ENCODE peak calls at places on chromosome 3, in six cellular contexts. T is CD4-positive, alpha-beta T cell; S is cardiac muscle cell; Z is coronary artery; X is uterus; C is aorta. V is an unnamed sample.

GRCh38 chr3:67605377-67605776 is 49.0 kb downstream of the SUCLG2 start:
- DNase-seq in T (no peak), S (no peak), Z (no peak), X (no peak), C (no peak), V (no peak)

GRCh38 chr3:52432631-52433030 is 12.3 kb downstream of the SEMA3G start:
- DNase-seq in T (no peak), S (peak; percentile 66), Z (peak; percentile 67), X (peak; percentile 13), C (no peak), V (no peak)

GRCh38 chr3:50345586-50345985 is at the start of gene ZMYND10:
- DNase-seq in T (peak; percentile 74), S (peak; percentile 68), Z (no peak), X (peak; percentile 72), C (peak; percentile 94), V (no peak)

GRCh38 chr3:196463804-196464203 is 31.6 kb upstream of the UBXN7 start:
- DNase-seq in T (no peak), S (no peak), Z (no peak), X (no peak), C (no peak), V (no peak)

GRCh38 chr3:170961616-170962400 is 53.4 kb upstream of the EIF5A2 start:
- DNase-seq in T (no peak), S (peak; percentile 46), Z (no peak), X (no peak), C (no peak), V (no peak)

GRCh38 chr3:57808961-57809608 is 53.0 kb downstream of the SLMAP start:
- DNase-seq in T (no peak), S (no peak), Z (no peak), X (no peak), C (no peak), V (no peak)

GRCh38 chr3:147963711-147964110 is 554.5 kb downstream of the ZIC1 start:
- DNase-seq in T (no peak), S (no peak), Z (no peak), X (no peak), C (no peak), V (no peak)

GRCh38 chr3:37531071-37531720 is 330.5 kb upstream of the CTDSPL start:
- DNase-seq in T (no peak), S (no peak), Z (no peak), X (no peak), C (no peak), V (no peak)

GRCh38 chr3:134348524-134348923 is 25.7 kb downstream of the AMOTL2 start:
- DNase-seq in T (no peak), S (no peak), Z (peak; percentile 94), X (peak; percentile 12), C (peak; percentile 89), V (no peak)

GRCh38 chr3:127800508-127800907 is 21.8 kb downstream of the MGLL start:
- DNase-seq in T (no peak), S (no peak), Z (no peak), X (no peak), C (no peak), V (no peak)

GRCh38 chr3:83218383-83219200 is 1457.1 kb upstream of the GBE1 start:
- DNase-seq in T (no peak), S (no peak), Z (no peak), X (no peak), C (peak; percentile 64), V (no peak)

GRCh38 chr3:132255041-132255745 is 62.0 kb upstream of the ACP3 start:
- DNase-seq in T (no peak), S (no peak), Z (no peak), X (no peak), C (no peak), V (no peak)

GRCh38 chr3:189186093-189186492 is 14.3 kb downstream of the TPRG1 start:
- DNase-seq in T (no peak), S (no peak), Z (no peak), X (no peak), C (no peak), V (no peak)

GRCh38 chr3:85270488-85270887 is 311.7 kb downstream of the CADM2 start:
- DNase-seq in T (no peak), S (no peak), Z (no peak), X (no peak), C (no peak), V (no peak)

GRCh38 chr3:195011231-195011834 is 259.6 kb downstream of the XXYLT1 start:
- DNase-seq in T (no peak), S (no peak), Z (no peak), X (no peak), C (no peak), V (no peak)

GRCh38 chr3:123595396-123595795 is 10.5 kb upstream of the HACD2 start:
- DNase-seq in T (no peak), S (no peak), Z (no peak), X (no peak), C (no peak), V (no peak)
- H3K27ac ChIP-seq in T (no peak overlapping the region), S (no peak overlapping the region), Z (no peak overlapping the region), X (no peak overlapping the region), C (no peak overlapping the region), V (no peak overlapping the region)

GRCh38 chr3:69014022-69014580 is 617 bp upstream of the EOGT start:
- DNase-seq in T (no peak), S (no peak), Z (no peak), X (no peak), C (no peak), V (no peak)
- H3K27ac ChIP-seq in T (no peak overlapping the region), S (no peak overlapping the region), Z (peak overlapping the region; percentile 100), X (peak overlapping the region; percentile 99), C (peak overlapping the region; percentile 100), V (peak overlapping the region; percentile 77)

GRCh38 chr3:13550791-13551360 is 2.0 kb downstream of the FBLN2 start:
- DNase-seq in T (no peak), S (no peak), Z (no peak), X (no peak), C (no peak), V (no peak)

GRCh38 chr3:13553686-13554085 is 4.8 kb downstream of the FBLN2 start:
- DNase-seq in T (no peak), S (no peak), Z (no peak), X (no peak), C (no peak), V (no peak)

GRCh38 chr3:13550257-13550693 is 1.4 kb downstream of the FBLN2 start:
- DNase-seq in T (no peak), S (no peak), Z (no peak), X (no peak), C (no peak), V (no peak)

GRCh38 chr3:13555753-13556152 is 6.8 kb downstream of the FBLN2 start:
- DNase-seq in T (no peak), S (no peak), Z (no peak), X (no peak), C (no peak), V (no peak)

DNA sequence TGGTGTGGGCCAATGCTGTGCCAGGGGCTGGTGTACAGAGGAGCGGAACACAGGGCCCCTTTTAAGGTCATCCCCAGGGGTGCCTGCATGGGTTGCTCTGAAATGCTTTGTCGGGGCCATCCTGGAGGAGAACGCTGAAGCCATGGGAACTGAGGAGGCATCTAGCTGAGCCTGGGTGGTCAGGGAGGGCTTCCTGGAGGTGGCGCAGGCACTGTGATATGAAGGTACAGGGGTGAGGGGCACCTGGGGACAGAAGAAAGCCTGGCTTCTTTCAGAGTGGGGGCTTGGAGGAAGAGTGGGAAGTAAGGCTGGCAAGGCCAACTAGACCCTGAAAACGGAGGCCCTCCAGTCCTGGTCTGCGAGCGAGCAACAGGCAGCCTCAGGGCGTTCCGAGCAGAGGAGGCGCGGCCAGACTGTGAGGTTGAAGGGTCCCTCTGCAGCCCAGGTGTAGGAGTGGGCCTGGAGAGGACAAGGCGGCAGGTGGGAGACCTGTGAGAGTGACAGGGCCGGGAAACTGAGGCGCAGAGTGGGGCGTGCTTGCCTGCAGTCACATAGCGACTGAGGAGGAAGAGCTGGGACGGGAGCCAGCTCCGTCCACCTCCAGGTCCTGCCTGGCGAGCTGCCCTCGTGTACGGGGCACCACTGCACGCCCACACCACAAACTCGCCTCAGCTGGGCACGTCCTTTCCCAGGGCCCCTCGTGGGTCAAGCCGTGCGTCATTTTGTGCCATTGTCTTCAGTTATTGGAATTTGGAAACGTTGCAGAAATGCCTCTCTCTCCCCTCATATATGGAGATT is 4.1 kb downstream of the FBLN2 start:
- DNase-seq in T (no peak), S (no peak), Z (no peak), X (no peak), C (no peak), V (no peak)
- H3K27ac ChIP-seq in T (no peak overlapping the region), S (no peak overlapping the region), Z (peak overlapping the region; percentile 65), X (no peak overlapping the region), C (no peak overlapping the region), V (no peak overlapping the region)

GRCh38 chr3:63458405-63458804 is 180.3 kb downstream of the SYNPR start:
- DNase-seq in T (no peak), S (no peak), Z (no peak), X (no peak), C (no peak), V (no peak)

GRCh38 chr3:63462732-63463131 is 184.6 kb downstream of the SYNPR start:
- DNase-seq in T (no peak), S (no peak), Z (no peak), X (no peak), C (no peak), V (no peak)

GRCh38 chr3:63456901-63457300 is 178.8 kb downstream of the SYNPR start:
- DNase-seq in T (no peak), S (peak; percentile 49), Z (no peak), X (no peak), C (no peak), V (no peak)
- H3K27ac ChIP-seq in T (no peak overlapping the region), S (no peak overlapping the region), Z (no peak overlapping the region), X (no peak overlapping the region), C (no peak overlapping the region), V (no peak overlapping the region)

V was measured in substantia nigra.